ENCODE peak calls at places on chromosomes 6 and 20, in five cellular contexts. W, M, K, Y and L are unnamed samples.

GRCh38 chr6:52497652-52498408 is 77.7 kb downstream of the EFHC1 start:
- DNase-seq in W (peak; percentile 82), M (peak; percentile 75), Y (no peak), K (no peak), L (no peak)

GRCh38 chr20:64181391-64181790 is 17.1 kb downstream of the MYT1 start:
- DNase-seq in Y (no peak), K (no peak), W (no peak), M (no peak), L (no peak)

GRCh38 chr6:88748141-88748540 is 215.3 kb downstream of the RNGTT start:
- DNase-seq in K (no peak), M (no peak), Y (no peak), W (no peak), L (no peak)

GRCh38 chr6:41239467-41240159 is 11.5 kb downstream of the TREML4 start:
- DNase-seq in M (no peak), Y (no peak), W (no peak), K (no peak), L (no peak)

GRCh38 chr20:8808180-8808535 is 260.7 kb upstream of the PLCB4 start:
- DNase-seq in W (no peak), M (peak; percentile 12), Y (no peak), K (peak; percentile 59), L (no peak)

GRCh38 chr6:134995536-134995935 is 45.6 kb upstream of the ALDH8A1 start:
- DNase-seq in W (no peak), M (no peak), Y (no peak), K (no peak), L (no peak)

GRCh38 chr6:14269434-14269833 is 151.9 kb downstream of the CD83 start:
- DNase-seq in Y (no peak), M (no peak), W (no peak), K (no peak), L (no peak)

GRCh38 chr6:109867009-109867969 is 110.8 kb upstream of the GPR6 start:
- DNase-seq in W (peak; percentile 74), Y (no peak), M (peak; percentile 53), K (peak; percentile 66), L (no peak)

GRCh38 chr20:4444404-4444803 is 277.3 kb upstream of the PRND start:
- DNase-seq in W (no peak), K (no peak), Y (no peak), M (no peak), L (no peak)

GRCh38 chr20:2817891-2818595 is 1.9 kb downstream of the TMEM239 start:
- DNase-seq in Y (no peak), K (peak; percentile 25), M (no peak), W (no peak), L (no peak)

GRCh38 chr20:41428285-41428684 is 61.7 kb upstream of the EMILIN3 start:
- DNase-seq in M (no peak), K (no peak), Y (peak; percentile 19), W (no peak), L (peak; percentile 50)

GRCh38 chr6:131250121-131250520 is 114.9 kb downstream of the AKAP7 start:
- DNase-seq in W (peak; percentile 65), Y (no peak), M (peak; percentile 43), K (peak; percentile 77), L (peak; percentile 29)

GRCh38 chr6:140653985-140654384 is 1279.5 kb upstream of the CITED2 start:
- DNase-seq in M (no peak), K (no peak), W (no peak), Y (no peak), L (no peak)

GRCh38 chr6:33860706-33861474 is 57.1 kb upstream of the MLN start:
- DNase-seq in K (peak; percentile 15), M (no peak), W (no peak), Y (no peak), L (no peak)

GRCh38 chr20:58017970-58018530 is 210.4 kb downstream of the ANKRD60 start:
- DNase-seq in K (no peak), Y (no peak), W (no peak), M (no peak), L (no peak)
- H3K4me3 ChIP-seq in K (no peak overlapping the region), Y (peak overlapping the region; percentile 11), W (no peak overlapping the region), M (no peak overlapping the region), L (no peak overlapping the region)

GRCh38 chr6:113664909-113665308 is 192.2 kb upstream of the MARCKS start:
- DNase-seq in M (no peak), Y (no peak), K (no peak), W (no peak), L (no peak)
- H3K36me3 ChIP-seq in M (no peaks in the 10 kb centered on the region), Y (no peaks in the 10 kb centered on the region), K (no peaks in the 10 kb centered on the region), W (no peaks in the 10 kb centered on the region), L (no peaks in the 10 kb centered on the region)

DNA sequence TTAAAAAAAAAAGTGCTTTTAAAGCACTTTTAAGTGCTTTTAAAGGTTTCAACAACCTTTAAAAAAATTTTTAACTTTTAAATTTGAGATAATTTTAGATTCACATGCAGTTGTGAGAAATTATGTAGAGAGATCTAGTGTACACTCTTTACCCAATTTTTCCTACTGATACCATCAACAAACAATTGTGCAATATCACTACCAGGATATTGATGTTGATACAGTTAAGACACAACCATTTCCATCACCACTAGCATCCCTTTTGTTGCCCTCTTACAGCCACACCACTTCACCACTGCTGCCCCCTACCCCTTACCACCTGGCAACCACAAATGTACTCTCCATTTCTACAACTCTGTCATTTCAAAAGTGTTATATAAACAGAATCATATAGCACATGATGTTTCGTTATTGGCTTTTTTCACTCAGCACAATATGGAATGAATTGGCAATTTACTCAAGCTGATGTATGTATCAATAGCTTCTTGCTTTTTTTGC is 23.0 kb upstream of the DCBLD1 start:
- DNase-seq in M (no peak), W (no peak), K (no peak), Y (no peak), L (no peak)
- TF ChIP-seq CTCF in M (no peak), W (no peak), K (no peak), Y (no peak), L (no peak)

GRCh38 chr20:35697696-35698297 is 1.4 kb downstream of the NFS1 start:
- DNase-seq in Y (no peak), K (no peak), M (no peak), W (peak; percentile 35), L (no peak)
- H3K4me3 ChIP-seq in Y (peak overlapping the region; percentile 95), K (no peak overlapping the region), M (peak overlapping the region; percentile 94), W (peak overlapping the region; percentile 93), L (peak overlapping the region; percentile 99)

GRCh38 chr6:151914475-151914874 is 107.0 kb downstream of the ESR1 start:
- DNase-seq in M (no peak), W (no peak), K (no peak), Y (no peak), L (no peak)
- H3K36me3 ChIP-seq in M (no peaks in the 10 kb centered on the region), W (no peaks in the 10 kb centered on the region), K (no peaks in the 10 kb centered on the region), Y (no peaks in the 10 kb centered on the region), L (no peaks in the 10 kb centered on the region)

GRCh38 chr6:107655245-107655644 is 165.3 kb downstream of the SOBP start:
- DNase-seq in W (no peak), K (no peak), M (no peak), Y (no peak), L (no peak)
- TF ChIP-seq CTCF in W (no peak), K (no peak), M (peak; percentile 27), Y (peak; percentile 54), L (peak; percentile 33)